ENCODE peak calls at places on chromosome 17, in nine cellular contexts. One of them, this sample, is unnamed.

GRCh38 chr17:65219124-65219523 is 82.0 kb downstream of the RGS9 start:
- DNase-seq in transverse colon: no peak
- DNase-seq in GM23338: no peak
- DNase-seq in stomach: no peak
- DNase-seq in GM12891: no peak
- DNase-seq in Panc1: no peak
- DNase-seq in endothelial cell of umbilical vein: no peak
- DNase-seq in breast epithelium: no peak
- DNase-seq in HCT116: no peak
- DNase-seq in this sample: no peak

GRCh38 chr17:8189041-8189710 is 804 bp downstream of the BORCS6 start:
- DNase-seq in breast epithelium: no peak
- DNase-seq in endothelial cell of umbilical vein: peak
- DNase-seq in HCT116: no peak
- DNase-seq in stomach: peak
- DNase-seq in transverse colon: peak
- DNase-seq in GM12891: no peak
- DNase-seq in GM23338: no peak
- DNase-seq in Panc1: no peak
- DNase-seq in this sample: no peak

GRCh38 chr17:1229354-1229890 is 40.8 kb upstream of the BHLHA9 start:
- DNase-seq in endothelial cell of umbilical vein: no peak
- DNase-seq in GM23338: peak
- DNase-seq in GM12891: peak
- DNase-seq in HCT116: no peak
- DNase-seq in stomach: peak
- DNase-seq in transverse colon: peak
- DNase-seq in Panc1: no peak
- DNase-seq in breast epithelium: peak
- DNase-seq in this sample: peak

GRCh38 chr17:1181769-1182137 is 2.0 kb upstream of the ABR start:
- DNase-seq in GM23338: no peak
- DNase-seq in HCT116: no peak
- DNase-seq in breast epithelium: no peak
- DNase-seq in transverse colon: no peak
- DNase-seq in endothelial cell of umbilical vein: no peak
- DNase-seq in GM12891: no peak
- DNase-seq in Panc1: no peak
- DNase-seq in stomach: no peak
- DNase-seq in this sample: no peak

GRCh38 chr17:59619313-59620063 is at the start of gene CLTC:
- DNase-seq in GM12891: peak
- DNase-seq in stomach: peak
- DNase-seq in transverse colon: peak
- DNase-seq in breast epithelium: peak
- DNase-seq in HCT116: peak
- DNase-seq in Panc1: peak
- DNase-seq in GM23338: peak
- DNase-seq in endothelial cell of umbilical vein: peak
- DNase-seq in this sample: peak

GRCh38 chr17:9229826-9230201 is 208.5 kb downstream of the NTN1 start:
- DNase-seq in HCT116: no peak
- DNase-seq in endothelial cell of umbilical vein: no peak
- DNase-seq in Panc1: no peak
- DNase-seq in GM23338: no peak
- DNase-seq in GM12891: no peak
- DNase-seq in stomach: no peak
- DNase-seq in breast epithelium: no peak
- DNase-seq in transverse colon: no peak
- DNase-seq in this sample: no peak

GRCh38 chr17:48054238-48055185 is 6.4 kb downstream of the NFE2L1 start:
- DNase-seq in stomach: peak
- DNase-seq in Panc1: no peak
- DNase-seq in GM12891: no peak
- DNase-seq in HCT116: no peak
- DNase-seq in transverse colon: peak
- DNase-seq in GM23338: peak
- DNase-seq in breast epithelium: peak
- DNase-seq in endothelial cell of umbilical vein: no peak
- DNase-seq in this sample: no peak

GRCh38 chr17:29158515-29159275 is 21.5 kb downstream of the MYO18A start:
- DNase-seq in stomach: no peak
- DNase-seq in breast epithelium: no peak
- DNase-seq in GM12891: no peak
- DNase-seq in endothelial cell of umbilical vein: no peak
- DNase-seq in GM23338: no peak
- DNase-seq in transverse colon: no peak
- DNase-seq in Panc1: no peak
- DNase-seq in HCT116: no peak
- DNase-seq in this sample: no peak

GRCh38 chr17:56222255-56222654 is 69.0 kb downstream of the ANKFN1 start:
- DNase-seq in breast epithelium: no peak
- DNase-seq in Panc1: no peak
- DNase-seq in stomach: no peak
- DNase-seq in GM23338: no peak
- DNase-seq in HCT116: no peak
- DNase-seq in endothelial cell of umbilical vein: no peak
- DNase-seq in transverse colon: no peak
- DNase-seq in GM12891: no peak
- DNase-seq in this sample: no peak

GRCh38 chr17:81162491-81162890 is 2.8 kb upstream of the PVALEF start:
- DNase-seq in Panc1: no peak
- DNase-seq in breast epithelium: no peak
- DNase-seq in stomach: no peak
- DNase-seq in endothelial cell of umbilical vein: no peak
- DNase-seq in HCT116: no peak
- DNase-seq in transverse colon: no peak
- DNase-seq in GM23338: no peak
- DNase-seq in GM12891: no peak
- DNase-seq in this sample: no peak
- TF ChIP-seq POLR2AphosphoS5 in Panc1: no peak
- TF ChIP-seq POLR2AphosphoS5 in breast epithelium: no peak
- TF ChIP-seq POLR2AphosphoS5 in stomach: no peak
- TF ChIP-seq POLR2AphosphoS5 in endothelial cell of umbilical vein: no peak
- TF ChIP-seq POLR2AphosphoS5 in HCT116: no peak
- TF ChIP-seq POLR2AphosphoS5 in transverse colon: no peak
- TF ChIP-seq POLR2AphosphoS5 in GM23338: no peak
- TF ChIP-seq POLR2AphosphoS5 in GM12891: no peak
- TF ChIP-seq POLR2AphosphoS5 in this sample: no peak

DNA sequence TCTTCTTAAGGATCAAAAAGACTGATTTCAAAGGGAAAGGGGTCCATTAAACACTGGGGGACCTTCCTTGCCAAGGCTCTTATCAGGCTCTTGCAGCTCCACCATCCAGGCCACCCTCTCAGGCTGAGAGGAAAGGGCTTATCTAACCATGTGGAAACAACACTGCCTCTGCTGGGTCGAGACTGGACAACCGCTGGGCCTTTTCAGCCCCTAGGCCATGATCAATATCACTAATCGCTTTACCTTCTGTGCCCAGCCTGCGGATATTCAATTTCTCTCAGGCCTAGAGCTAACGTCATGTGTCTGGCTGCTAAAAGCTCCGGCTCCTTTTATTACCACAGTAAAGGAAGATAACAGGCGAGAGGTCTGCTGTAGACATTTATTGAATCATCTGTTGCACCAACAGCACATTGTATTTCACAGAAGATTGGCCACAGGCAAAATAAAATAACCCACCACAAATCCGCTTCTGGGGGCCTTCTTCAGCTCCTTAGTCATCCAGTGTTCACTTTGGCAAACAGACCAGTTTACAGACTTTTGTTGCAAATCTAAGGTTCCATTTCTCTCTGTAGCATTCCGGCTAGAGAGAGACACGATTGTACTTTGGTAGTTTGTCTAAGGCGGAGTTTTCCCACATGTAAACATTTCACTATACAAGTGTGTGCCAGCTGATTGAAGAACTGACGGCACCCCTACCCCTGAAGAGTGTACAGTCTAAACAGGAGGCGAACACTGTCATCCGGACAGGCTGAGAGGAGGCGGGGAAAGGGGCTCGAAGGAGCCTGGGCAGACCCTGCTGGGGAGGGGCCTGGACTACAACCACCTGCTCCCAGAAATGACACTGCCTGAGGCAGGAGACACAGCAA is 13.9 kb downstream of the CYB561 start:
- DNase-seq in Panc1: no peak
- DNase-seq in HCT116: no peak
- DNase-seq in stomach: no peak
- DNase-seq in breast epithelium: no peak
- DNase-seq in GM12891: no peak
- DNase-seq in endothelial cell of umbilical vein: peak
- DNase-seq in transverse colon: peak
- DNase-seq in GM23338: no peak
- DNase-seq in this sample: no peak
- TF ChIP-seq POLR2AphosphoS5 in Panc1: no peak
- TF ChIP-seq POLR2AphosphoS5 in HCT116: peak
- TF ChIP-seq POLR2AphosphoS5 in stomach: no peak
- TF ChIP-seq POLR2AphosphoS5 in breast epithelium: no peak
- TF ChIP-seq POLR2AphosphoS5 in GM12891: no peak
- TF ChIP-seq POLR2AphosphoS5 in endothelial cell of umbilical vein: no peak
- TF ChIP-seq POLR2AphosphoS5 in transverse colon: no peak
- TF ChIP-seq POLR2AphosphoS5 in GM23338: no peak
- TF ChIP-seq POLR2AphosphoS5 in this sample: no peak

GRCh38 chr17:35010093-35010492 is 29.8 kb downstream of the LIG3 start:
- DNase-seq in transverse colon: no peak
- DNase-seq in stomach: no peak
- DNase-seq in HCT116: no peak
- DNase-seq in Panc1: no peak
- DNase-seq in GM23338: no peak
- DNase-seq in breast epithelium: no peak
- DNase-seq in endothelial cell of umbilical vein: no peak
- DNase-seq in GM12891: no peak
- DNase-seq in this sample: no peak

GRCh38 chr17:35017021-35017420 is 36.7 kb downstream of the LIG3 start:
- DNase-seq in transverse colon: no peak
- DNase-seq in stomach: no peak
- DNase-seq in HCT116: no peak
- DNase-seq in GM23338: no peak
- DNase-seq in breast epithelium: no peak
- DNase-seq in Panc1: no peak
- DNase-seq in endothelial cell of umbilical vein: no peak
- DNase-seq in GM12891: no peak
- DNase-seq in this sample: no peak

GRCh38 chr17:35006961-35007360 is 26.6 kb downstream of the LIG3 start:
- DNase-seq in GM23338: no peak
- DNase-seq in stomach: no peak
- DNase-seq in Panc1: no peak
- DNase-seq in endothelial cell of umbilical vein: no peak
- DNase-seq in HCT116: no peak
- DNase-seq in transverse colon: no peak
- DNase-seq in GM12891: no peak
- DNase-seq in breast epithelium: no peak
- DNase-seq in this sample: no peak

GRCh38 chr17:35016369-35016768 is 36.1 kb downstream of the LIG3 start:
- DNase-seq in GM12891: no peak
- DNase-seq in stomach: no peak
- DNase-seq in endothelial cell of umbilical vein: no peak
- DNase-seq in breast epithelium: no peak
- DNase-seq in GM23338: no peak
- DNase-seq in HCT116: no peak
- DNase-seq in Panc1: no peak
- DNase-seq in transverse colon: no peak
- DNase-seq in this sample: no peak

GRCh38 chr17:35011671-35012216 is 31.4 kb downstream of the LIG3 start:
- DNase-seq in endothelial cell of umbilical vein: no peak
- DNase-seq in GM23338: no peak
- DNase-seq in GM12891: no peak
- DNase-seq in breast epithelium: no peak
- DNase-seq in stomach: no peak
- DNase-seq in Panc1: no peak
- DNase-seq in HCT116: no peak
- DNase-seq in transverse colon: no peak
- DNase-seq in this sample: no peak
- TF ChIP-seq POLR2AphosphoS5 in endothelial cell of umbilical vein: no peak
- TF ChIP-seq POLR2AphosphoS5 in GM23338: no peak
- TF ChIP-seq POLR2AphosphoS5 in GM12891: no peak
- TF ChIP-seq POLR2AphosphoS5 in breast epithelium: no peak
- TF ChIP-seq POLR2AphosphoS5 in stomach: no peak
- TF ChIP-seq POLR2AphosphoS5 in Panc1: no peak
- TF ChIP-seq POLR2AphosphoS5 in HCT116: no peak
- TF ChIP-seq POLR2AphosphoS5 in transverse colon: no peak
- TF ChIP-seq POLR2AphosphoS5 in this sample: no peak

GRCh38 chr17:82085031-82085861 is 12.8 kb downstream of the FASN start:
- DNase-seq in HCT116: no peak
- DNase-seq in GM23338: no peak
- DNase-seq in stomach: no peak
- DNase-seq in GM12891: no peak
- DNase-seq in Panc1: no peak
- DNase-seq in endothelial cell of umbilical vein: no peak
- DNase-seq in breast epithelium: no peak
- DNase-seq in transverse colon: no peak
- DNase-seq in this sample: no peak

GRCh38 chr17:82085931-82086764 is 11.9 kb downstream of the FASN start:
- DNase-seq in stomach: no peak
- DNase-seq in transverse colon: no peak
- DNase-seq in GM12891: no peak
- DNase-seq in Panc1: no peak
- DNase-seq in endothelial cell of umbilical vein: no peak
- DNase-seq in breast epithelium: no peak
- DNase-seq in GM23338: no peak
- DNase-seq in HCT116: no peak
- DNase-seq in this sample: no peak

GRCh38 chr17:82083533-82084359 is 14.3 kb downstream of the FASN start:
- DNase-seq in GM12891: no peak
- DNase-seq in Panc1: no peak
- DNase-seq in endothelial cell of umbilical vein: no peak
- DNase-seq in transverse colon: no peak
- DNase-seq in breast epithelium: no peak
- DNase-seq in stomach: no peak
- DNase-seq in GM23338: no peak
- DNase-seq in HCT116: no peak
- DNase-seq in this sample: no peak

GRCh38 chr17:82083009-82083408 is 15.0 kb downstream of the FASN start:
- DNase-seq in breast epithelium: no peak
- DNase-seq in endothelial cell of umbilical vein: no peak
- DNase-seq in stomach: no peak
- DNase-seq in Panc1: no peak
- DNase-seq in HCT116: no peak
- DNase-seq in transverse colon: no peak
- DNase-seq in GM12891: no peak
- DNase-seq in GM23338: no peak
- DNase-seq in this sample: no peak

GRCh38 chr17:82084373-82085030 is 13.5 kb downstream of the FASN start:
- DNase-seq in endothelial cell of umbilical vein: no peak
- DNase-seq in HCT116: no peak
- DNase-seq in transverse colon: no peak
- DNase-seq in stomach: no peak
- DNase-seq in GM23338: no peak
- DNase-seq in breast epithelium: no peak
- DNase-seq in Panc1: no peak
- DNase-seq in GM12891: no peak
- DNase-seq in this sample: no peak
- TF ChIP-seq POLR2AphosphoS5 in endothelial cell of umbilical vein: no peak
- TF ChIP-seq POLR2AphosphoS5 in HCT116: no peak
- TF ChIP-seq POLR2AphosphoS5 in transverse colon: no peak
- TF ChIP-seq POLR2AphosphoS5 in stomach: no peak
- TF ChIP-seq POLR2AphosphoS5 in GM23338: no peak
- TF ChIP-seq POLR2AphosphoS5 in breast epithelium: no peak
- TF ChIP-seq POLR2AphosphoS5 in Panc1: no peak
- TF ChIP-seq POLR2AphosphoS5 in GM12891: no peak
- TF ChIP-seq POLR2AphosphoS5 in this sample: no peak

This sample was measured in GM12892.